ENCODE peak calls at places on chromosomes 13 and 19, in nine cellular contexts. S is EH; H is NCI-H524; A is epithelial cell of proximal tubule; V is activated CD4-positive, alpha-beta T cell treated with anti-CD3 and anti-CD28 coated beads for 4 hours; L is CD8-positive, alpha-beta T cell; C is NAMALWA; W is nucleus accumbens; P is effector memory CD8-positive, alpha-beta T cell. F is an unnamed sample.

GRCh38 chr19:18122860-18123795 is 25.6 kb downstream of the MAST3 start:
- DNase-seq in S (no peak), H (no peak), A (no peak), V (no peak), L (no peak), C (no peak), W (no peak), P (no peak), F (no peak)

GRCh38 chr13:101925731-101926130 is 473.3 kb downstream of the ITGBL1 start:
- DNase-seq in S (no peak), H (peak), A (no peak), V (no peak), L (no peak), C (no peak), W (no peak), P (no peak), F (no peak)

GRCh38 chr19:1070576-1070930 is 3.6 kb downstream of the ARHGAP45 start:
- DNase-seq in S (no peak), H (peak), A (no peak), V (no peak), L (no peak), C (no peak), W (no peak), P (no peak), F (no peak)

GRCh38 chr13:114065141-114065925 is 67.1 kb downstream of the RASA3 start:
- DNase-seq in S (peak), H (peak), A (peak), V (peak), L (peak), C (no peak), W (peak), P (peak), F (peak)

GRCh38 chr13:113806104-113806471 is 47.1 kb downstream of the TMEM255B start:
- DNase-seq in S (no peak), H (no peak), A (no peak), V (no peak), L (no peak), C (no peak), W (no peak), P (no peak), F (no peak)

GRCh38 chr19:18364826-18365528 is 21.0 kb upstream of the GDF15 start:
- DNase-seq in S (peak), H (no peak), A (peak), V (no peak), L (no peak), C (peak), W (no peak), P (no peak), F (no peak)

GRCh38 chr13:101190337-101190736 is 226.0 kb downstream of the NALCN start:
- DNase-seq in S (no peak), H (no peak), A (no peak), V (no peak), L (no peak), C (no peak), W (no peak), P (no peak), F (no peak)

GRCh38 chr13:62908321-62908720 is 1492.7 kb upstream of the PCDH20 start:
- DNase-seq in S (no peak), H (no peak), A (no peak), V (no peak), L (no peak), C (no peak), W (no peak), P (no peak), F (no peak)

GRCh38 chr13:30616927-30617314 is 799 bp upstream of the USPL1 start:
- DNase-seq in S (peak), H (peak), A (peak), V (no peak), L (no peak), C (peak), W (no peak), P (peak), F (peak)

GRCh38 chr19:18875726-18876125 is 20.2 kb downstream of the CERS1 start:
- DNase-seq in S (peak), H (no peak), A (no peak), V (no peak), L (no peak), C (no peak), W (no peak), P (no peak), F (no peak)

GRCh38 chr13:24075137-24075975 is 85.2 kb upstream of the SPATA13 start:
- DNase-seq in S (no peak), H (no peak), A (peak), V (no peak), L (no peak), C (no peak), W (no peak), P (no peak), F (no peak)

GRCh38 chr13:72648513-72649065 is 78.8 kb downstream of the MZT1 start:
- DNase-seq in S (peak), H (peak), A (no peak), V (no peak), L (no peak), C (peak), W (no peak), P (no peak), F (no peak)

GRCh38 chr19:55255618-55256423 is 3.0 kb downstream of the PPP6R1 start:
- DNase-seq in S (peak), H (no peak), A (no peak), V (peak), L (peak), C (peak), W (no peak), P (peak), F (peak)

GRCh38 chr19:47725759-47726401 is 12.7 kb downstream of the EHD2 start:
- DNase-seq in S (no peak), H (no peak), A (no peak), V (no peak), L (no peak), C (no peak), W (no peak), P (no peak), F (no peak)

GRCh38 chr19:7152568-7152967 is 83.1 kb downstream of the ZNF557 start:
- DNase-seq in S (no peak), H (no peak), A (no peak), V (no peak), L (no peak), C (peak), W (no peak), P (no peak), F (no peak)

GRCh38 chr13:36157475-36157874 is 26.3 kb upstream of the DCLK1 start:
- DNase-seq in S (no peak), H (no peak), A (no peak), V (no peak), L (no peak), C (no peak), W (no peak), P (no peak), F (no peak)

GRCh38 chr13:85528578-85529215 is 270.5 kb downstream of the SLITRK6 start:
- DNase-seq in S (peak), H (no peak), A (no peak), V (no peak), L (no peak), C (no peak), W (no peak), P (no peak), F (no peak)

GRCh38 chr13:75803175-75803611 is 167.1 kb downstream of the LMO7 start:
- DNase-seq in S (no peak), H (no peak), A (no peak), V (peak), L (peak), C (no peak), W (no peak), P (no peak), F (peak)

GRCh38 chr19:1673645-1674292 is 21.4 kb upstream of the TCF3 start:
- DNase-seq in S (no peak), H (no peak), A (no peak), V (no peak), L (no peak), C (no peak), W (no peak), P (no peak), F (no peak)

GRCh38 chr19:10979950-10980349 is 19.1 kb downstream of the SMARCA4 start:
- DNase-seq in S (no peak), H (no peak), A (no peak), V (no peak), L (no peak), C (peak), W (no peak), P (no peak), F (peak)

GRCh38 chr13:113155982-113156655 is 2.3 kb upstream of the PROZ start:
- DNase-seq in S (no peak), H (no peak), A (no peak), V (no peak), L (no peak), C (no peak), W (no peak), P (no peak), F (no peak)

GRCh38 chr13:22311734-22312404 is 641.0 kb downstream of the FGF9 start:
- DNase-seq in S (no peak), H (no peak), A (no peak), V (no peak), L (no peak), C (no peak), W (no peak), P (no peak), F (no peak)

GRCh38 chr19:58477130-58477529 is 978 bp downstream of the ZNF446 start:
- DNase-seq in S (no peak), H (no peak), A (no peak), V (no peak), L (no peak), C (no peak), W (no peak), P (no peak), F (no peak)

GRCh38 chr19:40662925-40663711 is 27.3 kb downstream of the NUMBL start:
- DNase-seq in S (peak), H (peak), A (peak), V (peak), L (peak), C (peak), W (no peak), P (peak), F (peak)